ENCODE peak calls at places on chromosomes 7 and 10, in ten cellular contexts. U, F, G, D, W, N, O, A, C and V are unnamed samples.

GRCh38 chr10:7039859-7040258 is 371.0 kb downstream of the SFMBT2 start:
- DNase-seq in N (no peak), A (no peak), W (no peak), O (no peak), U (no peak), F (no peak), C (no peak), D (no peak), G (no peak), V (no peak)

GRCh38 chr7:12985228-12985627 is 297.8 kb downstream of the ARL4A start:
- DNase-seq in C (no peak), F (no peak), W (no peak), G (no peak), A (no peak), U (no peak), O (no peak), D (no peak), N (no peak), V (no peak)

GRCh38 chr10:77111611-77112550 is 525.7 kb downstream of the KCNMA1 start:
- DNase-seq in C (no peak), U (peak), D (peak), W (no peak), A (peak), G (no peak), F (no peak), O (no peak), N (peak), V (peak)

GRCh38 chr10:29586509-29586908 is 48.3 kb downstream of the SVIL start:
- DNase-seq in A (no peak), O (no peak), U (no peak), F (no peak), C (no peak), G (no peak), N (no peak), W (no peak), D (no peak), V (no peak)

GRCh38 chr10:123009105-123009805 is 449 bp downstream of the ACADSB start:
- DNase-seq in F (no peak), A (peak), O (no peak), W (peak), N (peak), D (peak), U (peak), G (peak), C (peak), V (peak)

GRCh38 chr10:61939575-61940301 is 38.2 kb downstream of the ARID5B start:
- DNase-seq in A (no peak), N (peak), G (no peak), D (no peak), F (no peak), W (no peak), O (no peak), C (no peak), U (no peak), V (no peak)

GRCh38 chr7:82528577-82529305 is 85.2 kb upstream of the CACNA2D1 start:
- DNase-seq in W (no peak), G (no peak), O (no peak), A (no peak), D (no peak), N (no peak), C (no peak), U (no peak), F (no peak), V (no peak)

GRCh38 chr7:141027043-141027442 is 12.3 kb upstream of the MRPS33 start:
- DNase-seq in N (no peak), D (no peak), O (no peak), W (no peak), C (no peak), F (no peak), U (no peak), A (no peak), G (no peak), V (no peak)

GRCh38 chr10:94613-95012 is 40.6 kb upstream of the ZMYND11 start:
- DNase-seq in O (no peak), D (no peak), U (no peak), A (no peak), G (no peak), F (no peak), W (no peak), C (no peak), N (no peak), V (no peak)

GRCh38 chr10:9302142-9302746 is 1247.8 kb downstream of the GATA3 start:
- DNase-seq in G (no peak), O (no peak), U (no peak), W (no peak), A (peak), D (peak), N (no peak), F (no peak), C (no peak), V (no peak)

GRCh38 chr10:3972460-3973366 is 187.7 kb upstream of the KLF6 start:
- DNase-seq in O (no peak), D (no peak), F (no peak), U (no peak), A (no peak), N (no peak), C (no peak), G (peak), W (no peak), V (no peak)

GRCh38 chr7:27714831-27715444 is 25.0 kb upstream of the TAX1BP1 start:
- DNase-seq in O (no peak), A (no peak), F (no peak), U (no peak), G (no peak), D (no peak), W (no peak), C (no peak), N (peak), V (no peak)

GRCh38 chr7:18117482-18117881 is 89.8 kb upstream of the PRPS1L1 start:
- DNase-seq in F (no peak), U (no peak), C (no peak), D (no peak), O (no peak), W (no peak), A (no peak), G (no peak), N (peak), V (no peak)

GRCh38 chr10:80177781-80178636 is 27.3 kb downstream of the ANXA11 start:
- DNase-seq in N (no peak), W (no peak), A (no peak), C (no peak), G (no peak), O (no peak), F (no peak), U (no peak), D (no peak), V (no peak)

GRCh38 chr10:106450966-106451365 is 713.5 kb downstream of the SORCS1 start:
- DNase-seq in F (no peak), W (no peak), O (no peak), U (no peak), N (no peak), D (no peak), G (no peak), C (no peak), A (no peak), V (no peak)

GRCh38 chr7:130490287-130490686 is 1.6 kb upstream of the MEST start:
- DNase-seq in O (no peak), D (no peak), N (peak), C (no peak), U (no peak), A (no peak), F (no peak), G (no peak), W (no peak), V (peak)

GRCh38 chr7:2271273-2272026 is 29.4 kb downstream of the NUDT1 start:
- DNase-seq in U (no peak), C (no peak), G (no peak), O (no peak), N (peak), F (no peak), W (no peak), D (no peak), A (no peak), V (no peak)

GRCh38 chr10:7491949-7492659 is 81.3 kb upstream of the SFMBT2 start:
- DNase-seq in G (no peak), W (no peak), U (no peak), A (no peak), C (no peak), N (no peak), D (peak), F (no peak), O (no peak), V (no peak)

GRCh38 chr7:41628926-41629325 is 74.0 kb downstream of the INHBA start:
- DNase-seq in G (no peak), U (no peak), C (no peak), O (no peak), D (no peak), W (no peak), F (no peak), N (no peak), A (no peak), V (no peak)

GRCh38 chr10:63256047-63256773 is 123.1 kb downstream of the NRBF2 start:
- DNase-seq in D (no peak), W (no peak), G (no peak), F (no peak), C (no peak), U (no peak), N (no peak), A (no peak), O (no peak), V (no peak)

GRCh38 chr10:92747600-92747999 is 57.8 kb downstream of the HHEX start:
- DNase-seq in O (no peak), D (no peak), U (no peak), A (no peak), N (no peak), W (no peak), G (peak), F (no peak), C (peak), V (no peak)

GRCh38 chr10:122476034-122476695 is 14.8 kb downstream of the HTRA1 start:
- DNase-seq in W (no peak), D (no peak), C (no peak), N (no peak), O (no peak), F (no peak), A (no peak), G (no peak), U (no peak), V (no peak)

DNA sequence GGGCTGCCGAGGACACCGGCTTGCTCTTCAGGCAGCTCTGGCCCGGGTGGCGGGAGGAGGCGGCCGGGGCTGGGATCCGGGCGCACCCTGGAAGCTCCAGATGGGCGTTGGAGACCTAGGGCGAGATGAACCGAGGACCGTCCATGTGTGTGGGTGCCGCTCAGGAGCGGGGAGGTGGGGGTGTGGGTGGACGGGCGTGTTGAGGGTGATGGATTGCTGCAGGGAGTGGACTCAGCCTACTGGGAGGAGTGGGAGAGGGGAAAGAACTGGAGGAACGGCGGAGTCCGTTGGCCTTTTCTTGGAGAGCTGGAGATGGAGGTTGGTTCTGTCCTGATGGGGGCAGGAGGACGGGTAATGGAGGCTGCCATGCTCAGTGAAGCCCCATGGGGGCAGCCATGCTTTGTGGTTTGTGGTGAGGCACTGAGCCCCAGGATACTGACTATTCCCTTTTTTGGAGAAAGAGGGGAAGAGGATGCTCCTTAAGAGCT is 27.1 kb downstream of the HIF1AN start:
- DNase-seq in N (peak), U (peak), W (no peak), C (no peak), F (no peak), A (peak), G (no peak), D (no peak), O (no peak), V (peak)
- TF ChIP-seq CTCF in N (peak), U (peak), W (peak), C (no peak), F (no peak), A (peak), G (no peak), D (no peak), O (no peak), V (peak)

DNA sequence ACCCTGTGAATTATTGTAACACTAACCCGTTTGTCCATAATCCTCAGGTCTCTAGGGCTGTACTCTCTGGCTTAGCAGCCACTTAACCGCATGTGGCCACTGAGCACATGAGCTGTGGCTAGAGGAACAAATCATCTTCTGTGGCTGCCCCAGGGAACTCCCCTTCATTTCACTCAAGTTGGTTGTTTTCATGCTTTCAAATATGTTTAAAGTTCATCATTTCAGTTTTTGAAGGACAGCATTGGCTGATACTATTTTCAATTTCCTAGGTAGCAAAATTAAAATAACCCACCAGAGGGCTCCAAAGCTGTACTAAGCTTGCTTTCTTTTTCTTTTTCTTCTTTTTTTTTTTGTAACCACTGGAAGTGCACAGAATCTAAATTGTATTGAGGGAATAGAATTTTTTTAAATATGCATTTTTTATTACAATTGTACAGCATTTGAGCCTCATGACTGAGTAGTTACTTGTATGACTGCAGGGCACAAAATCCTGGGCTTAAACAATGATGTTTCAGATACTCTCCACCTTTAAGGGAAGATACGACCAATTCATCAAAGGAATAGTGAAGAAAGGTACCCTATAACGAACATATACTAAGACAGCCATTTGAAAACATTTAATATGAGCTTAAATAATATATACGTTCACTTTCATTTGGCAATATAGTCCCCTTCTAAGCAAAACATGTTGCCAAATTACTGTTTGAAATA is 38.6 kb downstream of the MRC1 start:
- DNase-seq in C (no peak), D (no peak), F (no peak), W (no peak), A (no peak), N (no peak), O (no peak), U (no peak), G (no peak), V (no peak)
- TF ChIP-seq CTCF in C (peak), D (peak), F (no peak), W (peak), A (peak), N (peak), O (peak), U (peak), G (peak), V (peak)

GRCh38 chr10:31509989-31510388 is 191.0 kb downstream of the ZEB1 start:
- DNase-seq in C (no peak), F (no peak), O (no peak), N (no peak), G (no peak), W (no peak), A (no peak), D (no peak), U (no peak), V (no peak)

GRCh38 chr10:31507427-31507826 is 188.4 kb downstream of the ZEB1 start:
- DNase-seq in D (no peak), C (no peak), N (no peak), O (no peak), F (no peak), W (no peak), U (no peak), G (no peak), A (no peak), V (no peak)

GRCh38 chr10:31508234-31508633 is 189.2 kb downstream of the ZEB1 start:
- DNase-seq in A (no peak), G (no peak), D (no peak), C (no peak), N (no peak), U (no peak), O (no peak), F (no peak), W (no peak), V (no peak)

DNA sequence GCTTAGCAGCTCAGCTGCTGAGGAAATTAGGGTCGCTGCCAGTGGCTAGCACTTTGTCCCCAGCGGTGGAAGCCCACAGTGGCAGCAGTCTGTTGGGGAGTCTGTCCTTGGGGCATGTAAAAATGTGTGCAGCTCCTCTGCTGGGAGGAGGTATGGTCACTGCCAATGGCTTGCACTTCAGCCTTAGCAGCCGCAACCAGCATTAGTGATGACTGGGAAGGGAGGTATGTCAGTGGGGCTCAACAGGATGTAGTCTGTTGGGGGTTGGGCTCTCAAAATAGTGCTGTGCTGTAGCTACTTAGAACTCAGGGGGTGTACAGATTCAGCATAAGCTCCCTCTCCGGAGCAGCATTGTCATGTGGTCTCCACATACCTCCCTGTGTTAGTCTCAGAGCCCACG is 189.9 kb downstream of the ZEB1 start:
- DNase-seq in W (no peak), D (no peak), C (no peak), O (no peak), N (no peak), U (no peak), F (no peak), A (no peak), G (no peak), V (no peak)
- TF ChIP-seq CTCF in W (no peak), D (no peak), C (no peak), O (no peak), N (no peak), U (no peak), F (no peak), A (no peak), G (no peak), V (no peak)

GRCh38 chr10:124494050-124494807 is 32.6 kb downstream of the LHPP start:
- DNase-seq in O (no peak), A (no peak), D (peak), G (no peak), F (no peak), W (no peak), C (peak), N (no peak), U (no peak), V (no peak)
- TF ChIP-seq CTCF in O (no peak), A (no peak), D (no peak), G (no peak), F (no peak), W (no peak), C (no peak), N (no peak), U (no peak), V (no peak)

GRCh38 chr10:131569851-131570715 is 258.6 kb upstream of the TCERG1L start:
- DNase-seq in D (no peak), A (no peak), G (no peak), W (no peak), U (no peak), N (no peak), O (no peak), F (no peak), C (no peak), V (no peak)
- TF ChIP-seq CTCF in D (no peak), A (no peak), G (no peak), W (no peak), U (no peak), N (no peak), O (no peak), F (no peak), C (no peak), V (peak)

GRCh38 chr7:43944286-43944685 is 18.1 kb downstream of the UBE2D4 start:
- DNase-seq in A (no peak), U (no peak), N (no peak), G (no peak), O (no peak), D (no peak), C (no peak), W (no peak), F (no peak), V (no peak)

GRCh38 chr7:43943702-43944187 is 17.5 kb downstream of the UBE2D4 start:
- DNase-seq in F (no peak), W (no peak), U (no peak), O (no peak), D (no peak), C (no peak), A (no peak), N (no peak), G (no peak), V (no peak)

GRCh38 chr7:43938892-43939482 is 12.8 kb downstream of the UBE2D4 start:
- DNase-seq in A (no peak), F (no peak), N (no peak), W (no peak), O (no peak), C (no peak), U (no peak), D (no peak), G (no peak), V (no peak)

GRCh38 chr7:43937444-43937843 is 11.2 kb downstream of the UBE2D4 start:
- DNase-seq in C (no peak), U (no peak), W (no peak), A (no peak), G (no peak), O (no peak), D (no peak), N (no peak), F (no peak), V (no peak)

DNA sequence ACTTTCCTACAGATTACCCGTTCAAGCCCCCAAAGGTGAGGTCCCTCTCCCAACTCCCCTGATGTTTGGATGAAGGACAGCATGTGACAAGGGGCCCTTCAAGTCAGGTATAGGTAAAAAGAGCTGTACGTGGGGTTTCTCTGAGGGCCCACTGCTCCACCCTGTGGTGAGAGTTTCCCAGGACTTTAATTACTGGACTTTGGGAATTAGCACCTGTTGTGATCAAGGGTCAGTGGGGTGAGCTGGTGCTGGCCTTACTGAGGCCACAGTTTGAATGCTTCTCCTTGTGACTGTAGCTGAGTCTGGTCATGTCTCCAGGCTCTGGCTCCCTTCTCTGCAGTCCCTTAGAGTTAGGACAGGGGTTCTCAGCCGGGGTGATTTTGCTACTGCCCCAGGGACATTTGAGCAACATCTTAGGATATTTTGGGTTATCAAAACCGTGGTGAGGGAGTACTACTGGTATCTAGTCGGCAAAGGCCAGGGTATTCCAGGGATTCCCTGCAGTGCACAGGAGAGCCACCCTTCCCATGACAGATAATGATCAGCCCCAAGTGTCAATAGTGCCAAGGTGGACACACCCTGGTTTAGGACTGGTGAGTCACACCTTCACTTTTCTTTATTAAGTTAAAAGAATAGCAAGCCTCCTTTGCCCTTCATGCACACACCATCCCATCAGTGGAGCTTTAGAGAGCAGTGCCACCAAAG is 16.9 kb downstream of the UBE2D4 start:
- DNase-seq in D (no peak), G (no peak), F (no peak), A (no peak), W (no peak), U (peak), C (no peak), O (no peak), N (no peak), V (no peak)
- TF ChIP-seq CTCF in D (no peak), G (no peak), F (no peak), A (peak), W (no peak), U (peak), C (no peak), O (no peak), N (no peak), V (no peak)